ENCODE peak calls at places on chromosome 21, in eight cellular contexts. One of them, this sample, is unnamed.

GRCh38 chr21:18114735-18115134 is 129.9 kb upstream of the CHODL start:
- DNase-seq in cardiac fibroblast: no peak
- DNase-seq in naive thymus-derived CD4-positive, alpha-beta T cell: no peak
- DNase-seq in GM06990: no peak
- DNase-seq in SJSA1: no peak
- DNase-seq in kidney: no peak
- DNase-seq in right cardiac atrium: no peak
- DNase-seq in small intestine: no peak
- DNase-seq in this sample: no peak

GRCh38 chr21:40620386-40621145 is 226.4 kb downstream of the DSCAM start:
- DNase-seq in cardiac fibroblast: no peak
- DNase-seq in naive thymus-derived CD4-positive, alpha-beta T cell: no peak
- DNase-seq in GM06990: no peak
- DNase-seq in SJSA1: no peak
- DNase-seq in kidney: no peak
- DNase-seq in right cardiac atrium: no peak
- DNase-seq in small intestine: no peak
- DNase-seq in this sample: no peak

GRCh38 chr21:43719748-43720538 is 1.0 kb downstream of the PDXK start:
- DNase-seq in cardiac fibroblast: no peak
- DNase-seq in naive thymus-derived CD4-positive, alpha-beta T cell: no peak
- DNase-seq in GM06990: no peak
- DNase-seq in SJSA1: no peak
- DNase-seq in kidney: peak
- DNase-seq in right cardiac atrium: peak
- DNase-seq in small intestine: no peak
- DNase-seq in this sample: no peak

GRCh38 chr21:15688016-15688415 is 41.8 kb upstream of the USP25 start:
- DNase-seq in cardiac fibroblast: peak
- DNase-seq in naive thymus-derived CD4-positive, alpha-beta T cell: no peak
- DNase-seq in GM06990: no peak
- DNase-seq in SJSA1: no peak
- DNase-seq in kidney: no peak
- DNase-seq in right cardiac atrium: no peak
- DNase-seq in small intestine: no peak
- DNase-seq in this sample: no peak

GRCh38 chr21:38869196-38869595 is 63.5 kb downstream of the ETS2 start:
- DNase-seq in cardiac fibroblast: no peak
- DNase-seq in naive thymus-derived CD4-positive, alpha-beta T cell: no peak
- DNase-seq in GM06990: no peak
- DNase-seq in SJSA1: no peak
- DNase-seq in kidney: no peak
- DNase-seq in right cardiac atrium: peak
- DNase-seq in small intestine: no peak
- DNase-seq in this sample: no peak

GRCh38 chr21:40602105-40602504 is 244.9 kb downstream of the DSCAM start:
- DNase-seq in cardiac fibroblast: no peak
- DNase-seq in naive thymus-derived CD4-positive, alpha-beta T cell: no peak
- DNase-seq in GM06990: no peak
- DNase-seq in SJSA1: no peak
- DNase-seq in kidney: no peak
- DNase-seq in right cardiac atrium: no peak
- DNase-seq in small intestine: no peak
- DNase-seq in this sample: no peak

GRCh38 chr21:44065428-44065827 is 41.8 kb upstream of the PWP2 start:
- DNase-seq in cardiac fibroblast: peak
- DNase-seq in naive thymus-derived CD4-positive, alpha-beta T cell: peak
- DNase-seq in GM06990: no peak
- DNase-seq in SJSA1: no peak
- DNase-seq in kidney: no peak
- DNase-seq in right cardiac atrium: no peak
- DNase-seq in small intestine: peak
- DNase-seq in this sample: peak

GRCh38 chr21:43658769-43659135 is 536 bp downstream of the HSF2BP start:
- DNase-seq in cardiac fibroblast: no peak
- DNase-seq in naive thymus-derived CD4-positive, alpha-beta T cell: no peak
- DNase-seq in GM06990: no peak
- DNase-seq in SJSA1: no peak
- DNase-seq in kidney: peak
- DNase-seq in right cardiac atrium: peak
- DNase-seq in small intestine: no peak
- DNase-seq in this sample: no peak

GRCh38 chr21:24995206-24995605 is 612.1 kb downstream of the MRPL39 start:
- DNase-seq in cardiac fibroblast: no peak
- DNase-seq in naive thymus-derived CD4-positive, alpha-beta T cell: no peak
- DNase-seq in GM06990: no peak
- DNase-seq in SJSA1: no peak
- DNase-seq in kidney: no peak
- DNase-seq in right cardiac atrium: no peak
- DNase-seq in small intestine: no peak
- DNase-seq in this sample: no peak

GRCh38 chr21:30233636-30234035 is 17.7 kb upstream of the CLDN8 start:
- DNase-seq in cardiac fibroblast: no peak
- DNase-seq in naive thymus-derived CD4-positive, alpha-beta T cell: no peak
- DNase-seq in GM06990: no peak
- DNase-seq in SJSA1: no peak
- DNase-seq in kidney: no peak
- DNase-seq in right cardiac atrium: no peak
- DNase-seq in small intestine: no peak
- DNase-seq in this sample: peak
- H3K4me3 ChIP-seq in cardiac fibroblast: no peak
- H3K4me3 ChIP-seq in naive thymus-derived CD4-positive, alpha-beta T cell: no peak
- H3K4me3 ChIP-seq in GM06990: no peak
- H3K4me3 ChIP-seq in SJSA1: no peak
- H3K4me3 ChIP-seq in kidney: no peak
- H3K4me3 ChIP-seq in right cardiac atrium: no peak
- H3K4me3 ChIP-seq in small intestine: no peak
- H3K4me3 ChIP-seq in this sample: no peak

GRCh38 chr21:34974162-34974981 is 74.7 kb downstream of the RUNX1 start:
- DNase-seq in cardiac fibroblast: no peak
- DNase-seq in naive thymus-derived CD4-positive, alpha-beta T cell: peak
- DNase-seq in GM06990: peak
- DNase-seq in SJSA1: no peak
- DNase-seq in kidney: no peak
- DNase-seq in right cardiac atrium: no peak
- DNase-seq in small intestine: peak
- DNase-seq in this sample: no peak
- H3K4me3 ChIP-seq in cardiac fibroblast: no peak
- H3K4me3 ChIP-seq in naive thymus-derived CD4-positive, alpha-beta T cell: peak
- H3K4me3 ChIP-seq in GM06990: no peak
- H3K4me3 ChIP-seq in SJSA1: no peak
- H3K4me3 ChIP-seq in kidney: no peak
- H3K4me3 ChIP-seq in right cardiac atrium: no peak
- H3K4me3 ChIP-seq in small intestine: no peak
- H3K4me3 ChIP-seq in this sample: no peak

GRCh38 chr21:27570306-27570868 is 603.5 kb upstream of the ADAMTS5 start:
- DNase-seq in cardiac fibroblast: peak
- DNase-seq in naive thymus-derived CD4-positive, alpha-beta T cell: no peak
- DNase-seq in GM06990: no peak
- DNase-seq in SJSA1: peak
- DNase-seq in kidney: peak
- DNase-seq in right cardiac atrium: peak
- DNase-seq in small intestine: no peak
- DNase-seq in this sample: peak

GRCh38 chr21:27571706-27572105 is 604.8 kb upstream of the ADAMTS5 start:
- DNase-seq in cardiac fibroblast: peak
- DNase-seq in naive thymus-derived CD4-positive, alpha-beta T cell: no peak
- DNase-seq in GM06990: no peak
- DNase-seq in SJSA1: no peak
- DNase-seq in kidney: no peak
- DNase-seq in right cardiac atrium: no peak
- DNase-seq in small intestine: no peak
- DNase-seq in this sample: peak

GRCh38 chr21:27569831-27570230 is 602.9 kb upstream of the ADAMTS5 start:
- DNase-seq in cardiac fibroblast: peak
- DNase-seq in naive thymus-derived CD4-positive, alpha-beta T cell: no peak
- DNase-seq in GM06990: no peak
- DNase-seq in SJSA1: no peak
- DNase-seq in kidney: no peak
- DNase-seq in right cardiac atrium: no peak
- DNase-seq in small intestine: no peak
- DNase-seq in this sample: no peak

GRCh38 chr21:27566521-27566920 is 599.6 kb upstream of the ADAMTS5 start:
- DNase-seq in cardiac fibroblast: no peak
- DNase-seq in naive thymus-derived CD4-positive, alpha-beta T cell: no peak
- DNase-seq in GM06990: no peak
- DNase-seq in SJSA1: no peak
- DNase-seq in kidney: no peak
- DNase-seq in right cardiac atrium: no peak
- DNase-seq in small intestine: no peak
- DNase-seq in this sample: no peak

GRCh38 chr21:27569091-27569490 is 602.2 kb upstream of the ADAMTS5 start:
- DNase-seq in cardiac fibroblast: peak
- DNase-seq in naive thymus-derived CD4-positive, alpha-beta T cell: no peak
- DNase-seq in GM06990: no peak
- DNase-seq in SJSA1: no peak
- DNase-seq in kidney: no peak
- DNase-seq in right cardiac atrium: no peak
- DNase-seq in small intestine: no peak
- DNase-seq in this sample: no peak
- H3K4me3 ChIP-seq in cardiac fibroblast: no peak
- H3K4me3 ChIP-seq in naive thymus-derived CD4-positive, alpha-beta T cell: no peak
- H3K4me3 ChIP-seq in GM06990: no peak
- H3K4me3 ChIP-seq in SJSA1: no peak
- H3K4me3 ChIP-seq in kidney: no peak
- H3K4me3 ChIP-seq in right cardiac atrium: no peak
- H3K4me3 ChIP-seq in small intestine: no peak
- H3K4me3 ChIP-seq in this sample: no peak

GRCh38 chr21:36698160-36699025 is 522 bp upstream of the SIM2 start:
- DNase-seq in cardiac fibroblast: no peak
- DNase-seq in naive thymus-derived CD4-positive, alpha-beta T cell: no peak
- DNase-seq in GM06990: no peak
- DNase-seq in SJSA1: no peak
- DNase-seq in kidney: peak
- DNase-seq in right cardiac atrium: no peak
- DNase-seq in small intestine: no peak
- DNase-seq in this sample: no peak

GRCh38 chr21:36700295-36700960 is 1.5 kb downstream of the SIM2 start:
- DNase-seq in cardiac fibroblast: no peak
- DNase-seq in naive thymus-derived CD4-positive, alpha-beta T cell: no peak
- DNase-seq in GM06990: no peak
- DNase-seq in SJSA1: no peak
- DNase-seq in kidney: no peak
- DNase-seq in right cardiac atrium: no peak
- DNase-seq in small intestine: no peak
- DNase-seq in this sample: no peak

GRCh38 chr21:36700961-36701911 is 2.3 kb downstream of the SIM2 start:
- DNase-seq in cardiac fibroblast: no peak
- DNase-seq in naive thymus-derived CD4-positive, alpha-beta T cell: no peak
- DNase-seq in GM06990: no peak
- DNase-seq in SJSA1: no peak
- DNase-seq in kidney: peak
- DNase-seq in right cardiac atrium: no peak
- DNase-seq in small intestine: no peak
- DNase-seq in this sample: no peak

GRCh38 chr21:36699026-36699545 is at the start of gene SIM2:
- DNase-seq in cardiac fibroblast: no peak
- DNase-seq in naive thymus-derived CD4-positive, alpha-beta T cell: no peak
- DNase-seq in GM06990: no peak
- DNase-seq in SJSA1: no peak
- DNase-seq in kidney: peak
- DNase-seq in right cardiac atrium: peak
- DNase-seq in small intestine: no peak
- DNase-seq in this sample: no peak

GRCh38 chr21:36699546-36700294 is 805 bp downstream of the SIM2 start:
- DNase-seq in cardiac fibroblast: no peak
- DNase-seq in naive thymus-derived CD4-positive, alpha-beta T cell: no peak
- DNase-seq in GM06990: no peak
- DNase-seq in SJSA1: no peak
- DNase-seq in kidney: no peak
- DNase-seq in right cardiac atrium: no peak
- DNase-seq in small intestine: no peak
- DNase-seq in this sample: no peak
- H3K4me3 ChIP-seq in cardiac fibroblast: peak
- H3K4me3 ChIP-seq in naive thymus-derived CD4-positive, alpha-beta T cell: no peak
- H3K4me3 ChIP-seq in GM06990: no peak
- H3K4me3 ChIP-seq in SJSA1: peak
- H3K4me3 ChIP-seq in kidney: peak
- H3K4me3 ChIP-seq in right cardiac atrium: peak
- H3K4me3 ChIP-seq in small intestine: peak
- H3K4me3 ChIP-seq in this sample: peak

GRCh38 chr21:45709696-45710268 is 66.3 kb downstream of the PCBP3 start:
- DNase-seq in cardiac fibroblast: no peak
- DNase-seq in naive thymus-derived CD4-positive, alpha-beta T cell: no peak
- DNase-seq in GM06990: no peak
- DNase-seq in SJSA1: no peak
- DNase-seq in kidney: no peak
- DNase-seq in right cardiac atrium: no peak
- DNase-seq in small intestine: no peak
- DNase-seq in this sample: no peak

GRCh38 chr21:45706299-45706698 is 62.8 kb downstream of the PCBP3 start:
- DNase-seq in cardiac fibroblast: no peak
- DNase-seq in naive thymus-derived CD4-positive, alpha-beta T cell: no peak
- DNase-seq in GM06990: no peak
- DNase-seq in SJSA1: no peak
- DNase-seq in kidney: no peak
- DNase-seq in right cardiac atrium: no peak
- DNase-seq in small intestine: no peak
- DNase-seq in this sample: no peak

GRCh38 chr21:45704311-45705108 is 61.0 kb downstream of the PCBP3 start:
- DNase-seq in cardiac fibroblast: no peak
- DNase-seq in naive thymus-derived CD4-positive, alpha-beta T cell: no peak
- DNase-seq in GM06990: no peak
- DNase-seq in SJSA1: no peak
- DNase-seq in kidney: no peak
- DNase-seq in right cardiac atrium: no peak
- DNase-seq in small intestine: no peak
- DNase-seq in this sample: no peak

GRCh38 chr21:45709127-45709526 is 65.6 kb downstream of the PCBP3 start:
- DNase-seq in cardiac fibroblast: peak
- DNase-seq in naive thymus-derived CD4-positive, alpha-beta T cell: no peak
- DNase-seq in GM06990: no peak
- DNase-seq in SJSA1: no peak
- DNase-seq in kidney: no peak
- DNase-seq in right cardiac atrium: no peak
- DNase-seq in small intestine: no peak
- DNase-seq in this sample: no peak
- H3K4me3 ChIP-seq in cardiac fibroblast: no peak
- H3K4me3 ChIP-seq in naive thymus-derived CD4-positive, alpha-beta T cell: no peak
- H3K4me3 ChIP-seq in GM06990: no peak
- H3K4me3 ChIP-seq in SJSA1: no peak
- H3K4me3 ChIP-seq in kidney: no peak
- H3K4me3 ChIP-seq in right cardiac atrium: no peak
- H3K4me3 ChIP-seq in small intestine: no peak
- H3K4me3 ChIP-seq in this sample: no peak

GRCh38 chr21:31161157-31161556 is 122.9 kb upstream of the KRTAP19-8 start:
- DNase-seq in cardiac fibroblast: no peak
- DNase-seq in naive thymus-derived CD4-positive, alpha-beta T cell: no peak
- DNase-seq in GM06990: no peak
- DNase-seq in SJSA1: no peak
- DNase-seq in kidney: no peak
- DNase-seq in right cardiac atrium: peak
- DNase-seq in small intestine: no peak
- DNase-seq in this sample: no peak
- H3K4me3 ChIP-seq in cardiac fibroblast: no peak
- H3K4me3 ChIP-seq in naive thymus-derived CD4-positive, alpha-beta T cell: no peak
- H3K4me3 ChIP-seq in GM06990: no peak
- H3K4me3 ChIP-seq in SJSA1: no peak
- H3K4me3 ChIP-seq in kidney: peak
- H3K4me3 ChIP-seq in right cardiac atrium: no peak
- H3K4me3 ChIP-seq in small intestine: no peak
- H3K4me3 ChIP-seq in this sample: no peak

This sample was measured in skeletal muscle cell.